ENCODE peak calls at places on chromosome 11, in eight cellular contexts. O is right lobe of liver, F is lower leg skin, T is A549, J is K562, X is esophagus squamous epithelium, R is adrenal gland, V is tibial nerve. U is an unnamed sample.

GRCh38 chr11:114121744-114122504 is 62.4 kb downstream of the ZBTB16 start:
- DNase-seq in O (no peak), F (no peak), V (no peak), J (no peak), R (no peak), T (no peak), X (no peak), U (no peak)

GRCh38 chr11:122717264-122717867 is 61.8 kb downstream of the UBASH3B start:
- DNase-seq in J (no peak), X (no peak), R (no peak), O (no peak), V (no peak), T (no peak), F (no peak), U (peak)

GRCh38 chr11:27120211-27120610 is 79.6 kb downstream of the BBOX1 start:
- DNase-seq in X (no peak), J (no peak), F (no peak), O (no peak), V (no peak), R (no peak), T (no peak), U (no peak)

GRCh38 chr11:27861706-27862430 is 161.6 kb upstream of the BDNF start:
- DNase-seq in F (no peak), J (no peak), R (peak), T (peak), V (no peak), O (no peak), X (no peak), U (no peak)

GRCh38 chr11:70650075-70650909 is 252.0 kb downstream of the CTTN start:
- DNase-seq in X (no peak), T (peak), O (no peak), V (no peak), F (peak), J (peak), R (peak), U (peak)

GRCh38 chr11:65433657-65434056 is 11.1 kb downstream of the NEAT1 start:
- DNase-seq in F (no peak), R (no peak), V (peak), T (peak), O (no peak), J (no peak), X (no peak), U (no peak)

GRCh38 chr11:27571151-27571840 is 64.7 kb upstream of the LIN7C start:
- DNase-seq in V (no peak), F (no peak), R (no peak), O (no peak), T (no peak), J (no peak), X (no peak), U (no peak)

GRCh38 chr11:17721242-17721999 is 2.0 kb downstream of the MYOD1 start:
- DNase-seq in F (no peak), O (no peak), R (no peak), J (no peak), V (no peak), T (no peak), X (no peak), U (no peak)

GRCh38 chr11:114296190-114296978 is at the start of gene NNMT:
- DNase-seq in O (peak), F (peak), T (peak), J (peak), X (no peak), R (no peak), V (peak), U (peak)

GRCh38 chr11:109426442-109426841 is 4.5 kb downstream of the C11orf87 start:
- DNase-seq in T (peak), V (no peak), J (no peak), X (no peak), O (no peak), F (no peak), R (no peak), U (no peak)

GRCh38 chr11:4491878-4492606 is 9.6 kb downstream of the OR52K1 start:
- DNase-seq in O (no peak), J (no peak), X (no peak), V (no peak), F (no peak), T (no peak), R (no peak), U (no peak)

GRCh38 chr11:113896156-113896879 is 8.3 kb upstream of the HTR3B start:
- DNase-seq in X (no peak), V (no peak), R (peak), J (peak), O (no peak), T (peak), F (no peak), U (peak)

GRCh38 chr11:104076455-104076854 is 40.0 kb downstream of the DDI1 start:
- DNase-seq in R (no peak), X (no peak), V (no peak), O (no peak), J (no peak), T (no peak), F (no peak), U (no peak)

GRCh38 chr11:63766501-63767270 is 1.9 kb downstream of the ZFTA start:
- DNase-seq in R (no peak), O (no peak), T (no peak), J (peak), F (no peak), V (no peak), X (no peak), U (no peak)

GRCh38 chr11:61580292-61580888 is 486 bp downstream of the SYT7 start:
- DNase-seq in T (no peak), V (no peak), O (no peak), J (no peak), R (no peak), X (no peak), F (no peak), U (no peak)

GRCh38 chr11:11400635-11401232 is 47.7 kb upstream of the CSNK2A3 start:
- DNase-seq in X (no peak), V (no peak), R (no peak), T (peak), J (peak), F (no peak), O (no peak), U (no peak)

GRCh38 chr11:16820324-16821092 is 82.1 kb downstream of the C11orf58 start:
- DNase-seq in F (peak), V (peak), R (peak), X (peak), J (peak), O (peak), T (peak), U (peak)

GRCh38 chr11:27234043-27234668 is 128.9 kb downstream of the CCDC34 start:
- DNase-seq in O (no peak), T (peak), V (no peak), R (peak), X (no peak), J (no peak), F (peak), U (no peak)

GRCh38 chr11:128289048-128289447 is 298.3 kb downstream of the ETS1 start:
- DNase-seq in R (no peak), T (no peak), V (no peak), J (no peak), O (no peak), F (no peak), X (no peak), U (no peak)

DNA sequence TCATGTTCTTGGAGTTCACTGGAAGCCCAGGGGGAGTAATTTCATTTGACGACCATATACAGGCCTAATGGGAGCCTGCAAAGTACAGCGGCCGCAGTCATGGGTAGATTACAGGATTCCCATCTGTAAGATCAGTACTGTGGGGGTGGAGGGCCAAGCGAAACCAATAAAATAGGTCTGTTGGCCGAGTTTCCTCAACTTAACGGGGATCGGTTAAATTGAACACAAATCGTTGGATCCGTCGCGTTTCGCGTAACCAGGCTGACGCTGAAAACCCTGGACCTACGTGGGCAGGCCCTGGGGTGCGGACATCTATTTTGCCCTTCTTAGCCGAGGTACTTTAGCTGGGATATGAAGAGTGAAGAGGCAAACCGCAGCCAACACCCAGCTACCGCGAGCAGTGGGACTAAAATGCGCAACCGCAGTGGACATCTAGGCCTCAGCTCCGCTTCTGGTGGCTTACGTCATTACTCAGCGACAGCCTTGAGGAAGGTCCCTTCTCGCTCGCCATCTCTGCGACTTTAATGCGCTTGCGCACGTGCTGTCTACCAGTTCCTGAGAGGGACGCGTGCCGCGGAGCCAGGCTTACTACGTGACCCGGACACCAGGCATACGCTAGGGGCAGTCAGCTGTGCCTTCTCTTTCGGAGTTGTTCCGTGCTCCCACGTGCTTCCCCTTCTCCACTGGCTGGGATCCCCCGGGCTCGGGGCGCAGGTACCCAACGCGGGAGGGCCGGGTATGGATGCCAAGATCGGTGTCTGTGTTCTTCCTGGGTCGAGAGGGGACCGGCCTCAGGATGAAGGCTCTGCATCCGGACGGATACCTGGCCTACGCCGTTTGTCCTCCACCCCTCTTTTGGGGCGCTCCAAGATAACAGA is at the start of gene NAT10:
- DNase-seq in O (peak), R (peak), X (peak), T (peak), V (peak), F (peak), J (peak), U (peak)
- TF ChIP-seq CTCF in O (peak), R (no peak), X (peak), T (no peak), V (no peak), F (peak), J (no peak), U (no peak)

DNA sequence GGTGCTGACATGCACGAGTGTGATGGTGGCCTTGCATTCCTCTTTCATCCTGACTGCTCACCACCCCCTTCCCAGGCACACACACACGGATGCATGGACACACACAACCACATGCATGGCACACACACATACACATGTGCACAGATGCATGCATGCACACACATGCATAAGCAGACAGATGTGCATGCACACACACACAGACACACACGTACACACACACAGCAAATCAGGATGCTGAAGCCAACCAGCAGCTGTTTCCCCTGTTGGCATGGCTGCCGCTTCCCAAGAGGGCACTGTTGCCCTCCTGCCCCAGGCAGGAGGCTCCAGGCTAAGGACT is 15.3 kb downstream of the OSBPL5 start:
- DNase-seq in J (no peak), X (no peak), T (no peak), V (no peak), R (no peak), F (no peak), O (no peak), U (no peak)
- H3K4me3 ChIP-seq in J (no peak), X (no peak), T (no peak), V (no peak), R (no peak), F (no peak), O (no peak), U (no peak)

GRCh38 chr11:19712281-19713220 is at the start of gene NAV2:
- DNase-seq in V (peak), O (peak), T (peak), R (peak), F (peak), X (peak), J (peak), U (peak)
- TF ChIP-seq POLR2A in V (peak), O (peak), T (peak), R (peak), F (no peak), X (no peak), J (peak), U (no peak)

DNA sequence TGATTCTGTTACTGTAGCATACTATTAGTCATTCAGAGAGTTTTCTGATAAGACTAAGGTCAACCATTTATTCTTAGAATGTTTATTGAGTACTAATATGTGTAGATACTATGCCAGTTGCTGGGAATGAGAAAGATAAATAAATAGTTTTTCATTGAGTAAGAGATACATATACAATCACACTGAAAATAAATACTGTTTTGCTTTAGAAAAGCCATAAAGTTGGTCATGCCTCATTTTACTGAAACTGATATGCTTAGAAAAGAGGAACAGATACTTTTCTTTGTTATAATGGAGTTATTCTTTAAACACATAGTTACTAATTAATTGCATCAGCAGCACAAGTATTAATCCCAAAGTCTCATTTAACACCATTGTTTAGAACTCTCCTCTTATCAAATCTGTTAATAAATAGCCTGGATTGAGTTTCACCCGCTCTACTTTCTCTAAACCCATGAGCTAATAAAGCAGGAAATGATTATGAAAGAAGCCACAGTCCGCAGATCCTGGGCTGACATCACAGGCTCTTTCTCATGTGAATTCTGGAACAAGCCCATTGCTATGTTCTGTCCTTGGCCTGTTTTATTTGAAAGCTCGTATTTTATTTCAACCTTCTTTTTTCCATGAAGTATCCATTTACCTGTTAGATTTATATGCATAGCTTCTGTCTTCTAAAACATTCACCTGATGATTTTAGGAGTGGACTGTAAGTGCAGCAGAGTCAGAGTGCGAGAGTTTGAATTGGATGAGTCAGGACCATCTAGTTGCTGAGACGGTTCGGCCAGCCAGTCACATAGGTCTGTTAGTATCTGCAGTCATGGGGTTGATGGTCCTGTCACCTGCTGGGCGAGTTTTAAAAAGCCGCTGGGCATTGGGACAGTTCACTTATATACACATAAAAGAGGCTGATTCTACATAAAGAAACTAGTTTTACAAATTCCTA is 35.5 kb downstream of the PIWIL4 start:
- DNase-seq in V (no peak), J (peak), T (peak), X (no peak), O (no peak), R (peak), F (peak), U (peak)
- TF ChIP-seq CTCF in V (no peak), J (peak), T (no peak), X (peak), O (no peak), R (no peak), F (no peak), U (no peak)

GRCh38 chr11:7523416-7524210 is 9.8 kb downstream of the PPFIBP2 start:
- DNase-seq in V (no peak), F (no peak), O (no peak), J (no peak), T (no peak), R (no peak), X (no peak), U (no peak)
- H3K4me3 ChIP-seq in V (no peak), F (no peak), O (no peak), J (no peak), T (no peak), R (no peak), X (no peak), U (no peak)

GRCh38 chr11:84501750-84502149 is 1125.4 kb downstream of the DLG2 start:
- DNase-seq in X (no peak), V (no peak), R (no peak), T (no peak), F (no peak), O (no peak), J (no peak), U (no peak)
- TF ChIP-seq POLR2A in X (no peak), V (no peak), R (no peak), T (no peak), F (no peak), O (no peak), J (no peak), U (no peak)

GRCh38 chr11:34869425-34869824 is 46.8 kb downstream of the APIP start:
- DNase-seq in F (no peak), T (peak), R (no peak), O (no peak), X (no peak), J (peak), V (no peak), U (no peak)
- TF ChIP-seq CTCF in F (no peak), T (no peak), R (no peak), O (no peak), X (no peak), J (peak), V (no peak), U (no peak)

DNA sequence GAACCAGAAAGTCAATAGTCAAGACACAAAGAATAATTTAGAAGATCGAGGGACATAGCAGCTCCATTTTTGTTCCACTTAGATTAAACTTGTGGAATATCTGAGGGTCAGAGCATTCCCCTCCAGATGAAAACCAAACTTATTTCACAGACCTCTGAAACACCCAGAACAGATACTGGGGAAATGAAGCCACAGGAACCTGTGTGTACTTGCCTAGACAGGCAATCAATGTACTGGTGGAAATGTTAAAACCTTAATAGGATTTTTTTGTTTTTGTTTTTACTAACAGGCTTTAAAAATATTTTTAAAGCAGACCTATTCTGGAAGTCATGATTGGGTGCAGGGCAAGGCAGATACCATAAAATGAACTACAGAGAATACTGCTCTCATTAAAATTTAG is 4.1 kb upstream of the FAR1 start:
- DNase-seq in T (no peak), X (no peak), O (no peak), V (no peak), R (no peak), J (no peak), F (no peak), U (no peak)
- H3K4me3 ChIP-seq in T (no peak), X (no peak), O (no peak), V (no peak), R (no peak), J (no peak), F (no peak), U (no peak)

DNA sequence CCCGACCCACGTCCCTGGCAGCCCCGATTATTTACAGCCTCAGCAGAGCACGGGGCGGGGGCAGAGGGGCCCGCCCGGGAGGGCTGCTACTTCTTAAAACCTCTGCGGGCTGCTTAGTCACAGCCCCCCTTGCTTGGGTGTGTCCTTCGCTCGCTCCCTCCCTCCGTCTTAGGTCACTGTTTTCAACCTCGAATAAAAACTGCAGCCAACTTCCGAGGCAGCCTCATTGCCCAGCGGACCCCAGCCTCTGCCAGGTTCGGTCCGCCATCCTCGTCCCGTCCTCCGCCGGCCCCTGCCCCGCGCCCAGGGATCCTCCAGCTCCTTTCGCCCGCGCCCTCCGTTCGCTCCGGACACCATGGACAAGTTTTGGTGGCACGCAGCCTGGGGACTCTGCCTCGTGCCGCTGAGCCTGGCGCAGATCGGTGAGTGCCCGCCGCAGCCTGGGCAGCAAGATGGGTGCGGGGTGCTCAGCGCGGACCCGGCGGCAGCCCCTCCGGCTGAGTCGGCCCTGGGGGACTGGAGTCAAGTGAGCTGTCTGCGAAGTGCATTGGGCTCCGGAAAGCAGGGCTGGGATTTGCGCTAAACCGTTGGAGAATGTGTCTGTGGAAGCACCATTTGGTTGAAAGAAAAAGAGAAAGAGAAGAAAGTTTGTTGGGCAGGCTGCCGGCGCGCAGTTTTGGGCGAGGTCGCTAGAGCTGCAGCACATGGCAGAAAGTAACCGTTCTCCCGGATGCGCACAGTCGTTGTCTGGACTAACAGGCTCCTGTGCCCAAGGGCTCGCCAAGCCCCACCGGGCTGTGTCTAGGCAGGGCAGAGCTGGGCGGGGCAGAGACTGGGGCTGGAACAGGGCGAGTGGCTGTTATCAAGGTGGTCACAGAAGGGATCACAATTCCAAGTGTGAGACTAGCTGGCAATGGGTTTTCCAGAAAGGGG is at the start of gene CD44:
- DNase-seq in X (peak), O (peak), J (peak), V (peak), R (peak), T (peak), F (peak), U (peak)
- TF ChIP-seq POLR2A in X (no peak), O (peak), J (no peak), V (peak), R (peak), T (peak), F (no peak), U (no peak)